ENCODE peak calls at places on chromosomes 7 and 10, in six cellular contexts. W is K562, H is A549, E is IMR-90, V is HepG2, F is GM12878. G is an unnamed sample.

GRCh38 chr7:155584763-155585531 is 38.6 kb upstream of the CNPY1 start:
- DNase-seq in V (no peak), H (no peak), E (no peak), F (no peak), W (peak; percentile 42), G (peak; percentile 83)

GRCh38 chr7:129055861-129056464 is 1.1 kb upstream of the TNPO3 start:
- DNase-seq in H (no peak), V (no peak), F (no peak), E (no peak), W (no peak), G (no peak)

GRCh38 chr10:8738987-8739386 is 684.5 kb downstream of the GATA3 start:
- DNase-seq in F (no peak), W (no peak), E (no peak), V (no peak), H (no peak), G (peak; percentile 77)

GRCh38 chr10:122877264-122877663 is 2.1 kb downstream of the FAM24B start:
- DNase-seq in V (no peak), H (no peak), W (peak; percentile 13), E (no peak), F (no peak), G (no peak)

GRCh38 chr7:70681111-70681846 is 450.7 kb upstream of the GALNT17 start:
- DNase-seq in E (no peak), F (no peak), H (no peak), W (no peak), V (no peak), G (no peak)

GRCh38 chr10:16817125-16818019 is at the start of gene RSU1:
- DNase-seq in W (peak; percentile 95), H (peak; percentile 98), V (peak; percentile 99), F (peak; percentile 98), E (peak; percentile 100), G (peak; percentile 96)

GRCh38 chr10:112963835-112964234 is 13.8 kb downstream of the TCF7L2 start:
- DNase-seq in V (no peak), E (peak; percentile 40), H (no peak), W (peak; percentile 9), F (no peak), G (no peak)

GRCh38 chr7:100137851-100138760 is 10.6 kb upstream of the LAMTOR4 start:
- DNase-seq in H (no peak), E (no peak), W (peak; percentile 8), F (no peak), V (no peak), G (no peak)

GRCh38 chr10:24208661-24209420 is at the start of gene KIAA1217:
- DNase-seq in W (no peak), F (no peak), E (peak; percentile 29), V (peak; percentile 76), H (no peak), G (peak; percentile 57)

GRCh38 chr7:156004265-156005201 is 192.3 kb upstream of the SHH start:
- DNase-seq in W (no peak), F (no peak), H (no peak), V (no peak), E (no peak), G (no peak)

GRCh38 chr7:119514326-119514725 is 758.6 kb upstream of the KCND2 start:
- DNase-seq in W (no peak), E (no peak), H (no peak), F (no peak), V (no peak), G (no peak)

GRCh38 chr7:140918236-140918635 is 6.5 kb downstream of the BRAF start:
- DNase-seq in V (no peak), F (no peak), H (no peak), E (no peak), W (no peak), G (no peak)

GRCh38 chr10:6504296-6504695 is 75.8 kb downstream of the PRKCQ start:
- DNase-seq in W (no peak), F (no peak), H (no peak), V (no peak), E (no peak), G (no peak)

GRCh38 chr7:114085592-114086490 is 167.0 kb upstream of the PPP1R3A start:
- DNase-seq in V (no peak), E (peak; percentile 61), W (no peak), F (no peak), H (peak; percentile 25), G (peak; percentile 58)

GRCh38 chr7:66682350-66683093 is 53.8 kb downstream of the KCTD7 start:
- DNase-seq in V (no peak), W (no peak), H (peak; percentile 16), E (peak; percentile 64), F (no peak), G (peak; percentile 80)

GRCh38 chr10:110632591-110633215 is 11.4 kb upstream of the RBM20 start:
- DNase-seq in W (no peak), H (no peak), F (no peak), E (no peak), V (no peak), G (no peak)

GRCh38 chr7:68425377-68425776 is 1172.9 kb upstream of the AUTS2 start:
- DNase-seq in H (no peak), E (no peak), W (no peak), V (no peak), F (no peak), G (no peak)

GRCh38 chr10:17216217-17216900 is 11.7 kb upstream of the VIM start:
- DNase-seq in W (peak; percentile 37), H (peak; percentile 83), V (peak; percentile 47), F (peak; percentile 82), E (peak; percentile 98), G (no peak)

GRCh38 chr7:93890041-93890463 is 501 bp downstream of the TFPI2 start:
- DNase-seq in F (no peak), V (no peak), E (peak; percentile 63), H (peak; percentile 46), W (no peak), G (peak; percentile 69)

GRCh38 chr7:150446288-150446938 is 4.0 kb upstream of the GIMAP8 start:
- DNase-seq in H (no peak), F (no peak), W (no peak), V (no peak), E (no peak), G (no peak)

GRCh38 chr7:113394856-113395255 is 276.5 kb upstream of the SMIM30 start:
- DNase-seq in W (no peak), E (no peak), H (no peak), V (no peak), F (no peak), G (no peak)

GRCh38 chr10:126584836-126585235 is 85.7 kb downstream of the C10orf90 start:
- DNase-seq in V (no peak), E (no peak), F (no peak), H (no peak), W (no peak), G (no peak)

GRCh38 chr7:101815826-101816488 is 1.5 kb upstream of the CUX1 start:
- DNase-seq in W (peak; percentile 82), H (peak; percentile 72), E (peak; percentile 79), F (no peak), V (peak; percentile 70), G (peak; percentile 97)

GRCh38 chr7:5692845-5693278 is 88.6 kb downstream of the RNF216 start:
- DNase-seq in F (no peak), V (no peak), E (peak; percentile 82), W (no peak), H (peak; percentile 80), G (peak; percentile 67)

GRCh38 chr7:5693529-5693928 is 87.9 kb downstream of the RNF216 start:
- DNase-seq in H (no peak), F (peak; percentile 89), W (no peak), V (peak; percentile 16), E (peak; percentile 76), G (no peak)

GRCh38 chr7:5691536-5692090 is 89.8 kb downstream of the RNF216 start:
- DNase-seq in V (no peak), H (no peak), E (no peak), F (no peak), W (no peak), G (no peak)

GRCh38 chr7:5690931-5691461 is 90.5 kb downstream of the RNF216 start:
- DNase-seq in W (no peak), F (no peak), E (no peak), H (no peak), V (no peak), G (no peak)

GRCh38 chr7:5692112-5692844 is 89.2 kb downstream of the RNF216 start:
- DNase-seq in H (peak; percentile 79), F (no peak), V (peak; percentile 71), E (peak; percentile 98), W (no peak), G (peak; percentile 54)
- TF ChIP-seq SMC3 in H (no peak), F (no peak), V (no peak), E (no peak), W (no peak), G (no peak)

GRCh38 chr10:102280397-102281015 is 35.2 kb downstream of the GBF1 start:
- DNase-seq in H (no peak), V (no peak), E (peak; percentile 21), W (no peak), F (no peak), G (peak; percentile 59)
- TF ChIP-seq SMC3 in H (no peak), V (no peak), E (no peak), W (no peak), F (no peak), G (no peak)

GRCh38 chr7:106313966-106314365 is 29.2 kb upstream of the NAMPT start:
- DNase-seq in V (no peak), F (no peak), H (no peak), E (no peak), W (no peak), G (no peak)
- TF ChIP-seq SMC3 in V (no peak), F (no peak), H (no peak), E (no peak), W (no peak), G (no peak)

GRCh38 chr10:68301301-68301700 is 30.6 kb upstream of the HNRNPH3 start:
- DNase-seq in H (no peak), V (no peak), E (no peak), F (no peak), W (no peak), G (no peak)

GRCh38 chr10:68302503-68302823 is 29.4 kb upstream of the HNRNPH3 start:
- DNase-seq in W (no peak), F (no peak), H (no peak), E (no peak), V (no peak), G (no peak)

GRCh38 chr10:68303849-68304412 is 27.9 kb upstream of the HNRNPH3 start:
- DNase-seq in W (no peak), F (no peak), E (no peak), H (no peak), V (peak; percentile 75), G (no peak)

GRCh38 chr10:68302871-68303270 is 29.0 kb upstream of the HNRNPH3 start:
- DNase-seq in H (no peak), F (no peak), W (no peak), V (no peak), E (no peak), G (no peak)

DNA sequence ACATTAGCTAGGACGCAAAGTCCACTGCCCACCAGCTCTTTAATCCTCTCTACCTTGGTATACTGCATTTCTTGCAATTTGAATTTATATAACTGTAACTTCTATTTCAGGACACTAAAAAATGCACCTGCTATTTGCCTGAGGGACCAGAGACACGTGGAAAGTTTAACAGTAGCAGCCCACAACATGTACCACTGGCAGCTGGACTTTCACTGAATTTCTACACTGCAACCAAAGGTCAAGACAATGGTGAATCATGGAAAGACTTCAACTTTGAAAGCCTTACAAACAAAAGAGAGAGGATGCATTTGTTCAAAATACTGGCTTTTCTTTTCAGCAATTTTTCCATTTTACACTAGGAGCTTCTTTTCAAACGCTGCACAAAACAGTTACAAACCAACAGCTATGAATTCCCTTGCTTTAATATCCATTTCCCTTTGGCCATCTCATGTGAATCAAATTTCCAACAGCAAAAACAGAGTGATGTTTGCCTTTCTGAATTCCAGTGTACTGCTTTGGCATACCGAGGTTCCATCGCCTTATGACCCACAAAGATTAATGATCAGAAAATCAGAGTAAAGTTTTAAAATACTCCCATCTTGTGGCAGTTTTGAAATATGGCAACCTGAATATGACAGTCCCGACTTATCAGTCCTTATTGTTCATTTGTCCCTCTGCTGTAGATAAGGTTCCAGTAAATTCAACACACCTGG is 29.9 kb upstream of the HNRNPH3 start:
- DNase-seq in V (peak; percentile 50), E (peak; percentile 75), H (peak; percentile 53), W (peak; percentile 51), F (peak; percentile 41), G (peak; percentile 59)
- TF ChIP-seq SMC3 in V (peak; percentile 58), E (peak; percentile 76), H (peak; percentile 76), W (peak; percentile 60), F (peak; percentile 60), G (peak; percentile 67)

G was measured in SK-N-SH.